ENCODE peak calls at places on chromosomes 3 and 15, in six cellular contexts. Q, R, S, U, G and D are unnamed samples.

GRCh38 chr15:74783072-74783807 is 1.4 kb downstream of the CSK start:
- DNase-seq in Q (no peak), S (no peak), U (peak), G (no peak), R (no peak), D (no peak)

GRCh38 chr3:149170672-149171071 is 41.2 kb downstream of the HPS3 start:
- DNase-seq in Q (no peak), R (no peak), S (no peak), U (no peak), G (no peak), D (no peak)

GRCh38 chr3:87867001-87867400 is 191.8 kb downstream of the CGGBP1 start:
- DNase-seq in G (no peak), R (no peak), S (peak), U (no peak), Q (no peak), D (no peak)

GRCh38 chr3:14266361-14266760 is 87.7 kb downstream of the LSM3 start:
- DNase-seq in S (peak), Q (no peak), G (no peak), U (no peak), R (no peak), D (no peak)

GRCh38 chr3:42507751-42508335 is 5.4 kb downstream of the VIPR1 start:
- DNase-seq in S (no peak), G (no peak), R (no peak), Q (no peak), U (no peak), D (no peak)

GRCh38 chr3:77381426-77381825 is 341.5 kb downstream of the ROBO2 start:
- DNase-seq in G (no peak), R (no peak), S (no peak), Q (no peak), U (no peak), D (no peak)

GRCh38 chr3:173065543-173065970 is 75.5 kb downstream of the SPATA16 start:
- DNase-seq in Q (no peak), R (no peak), U (peak), G (no peak), S (peak), D (no peak)

GRCh38 chr3:31241533-31241932 is 291.2 kb upstream of the STT3B start:
- DNase-seq in U (no peak), Q (no peak), G (no peak), R (no peak), S (no peak), D (no peak)

GRCh38 chr3:134898315-134898714 is 103.3 kb downstream of the EPHB1 start:
- DNase-seq in U (no peak), S (no peak), Q (no peak), R (no peak), G (no peak), D (no peak)

GRCh38 chr15:34358367-34358766 is 8.6 kb downstream of the LPCAT4 start:
- DNase-seq in G (no peak), S (no peak), U (no peak), Q (no peak), R (no peak), D (no peak)

GRCh38 chr15:74788716-74789151 is 6.9 kb downstream of the CSK start:
- DNase-seq in Q (no peak), G (no peak), S (no peak), U (peak), R (no peak), D (no peak)

GRCh38 chr15:74134387-74135027 is 4.1 kb downstream of the ISLR2 start:
- DNase-seq in U (no peak), Q (no peak), R (no peak), G (no peak), S (peak), D (no peak)

GRCh38 chr15:62020576-62021160 is 39.6 kb downstream of the VPS13C start:
- DNase-seq in Q (no peak), U (no peak), R (no peak), S (no peak), G (no peak), D (no peak)

GRCh38 chr3:194014756-194015155 is 121.2 kb upstream of the HES1 start:
- DNase-seq in Q (no peak), S (peak), R (no peak), U (no peak), G (no peak), D (no peak)

GRCh38 chr15:84982301-84982920 is 755 bp downstream of the PDE8A start:
- DNase-seq in S (no peak), Q (no peak), G (peak), R (no peak), U (peak), D (no peak)

GRCh38 chr15:88623061-88623460 is 1.9 kb downstream of the AEN start:
- DNase-seq in U (peak), Q (peak), R (peak), G (no peak), S (peak), D (no peak)

GRCh38 chr3:133891662-133892389 is 3.9 kb downstream of the RAB6B start:
- DNase-seq in Q (no peak), S (no peak), U (no peak), G (no peak), R (no peak), D (no peak)

GRCh38 chr3:54188176-54188791 is 65.9 kb downstream of the CACNA2D3 start:
- DNase-seq in Q (peak), U (peak), S (peak), R (peak), G (no peak), D (no peak)

GRCh38 chr15:58433597-58434333 is 2.0 kb downstream of the LIPC start:
- DNase-seq in R (no peak), S (peak), Q (no peak), U (no peak), G (no peak), D (no peak)

GRCh38 chr3:120743556-120744195 is 1.1 kb downstream of the GTF2E1 start:
- DNase-seq in U (no peak), S (peak), R (no peak), G (no peak), Q (no peak), D (no peak)

GRCh38 chr3:112884678-112885290 is 38.1 kb upstream of the CD200R1L start:
- DNase-seq in R (no peak), U (peak), Q (no peak), S (no peak), G (no peak), D (no peak)

GRCh38 chr3:186461141-186461540 is 83.0 kb downstream of the CRYGS start:
- DNase-seq in R (peak), S (peak), G (no peak), U (no peak), Q (peak), D (no peak)

GRCh38 chr3:194485471-194485875 is 1.3 kb downstream of the ATP13A3 start:
- DNase-seq in U (no peak), Q (no peak), R (no peak), G (no peak), S (peak), D (no peak)

GRCh38 chr3:16723994-16724393 is 118.8 kb upstream of the DAZL start:
- DNase-seq in Q (no peak), G (no peak), U (peak), R (no peak), S (peak), D (no peak)

GRCh38 chr15:36885709-36886108 is 214.6 kb downstream of the MEIS2 start:
- DNase-seq in R (no peak), U (no peak), G (no peak), S (no peak), Q (no peak), D (no peak)

GRCh38 chr3:153130312-153130977 is 31.6 kb upstream of the RAP2B start:
- DNase-seq in R (peak), U (peak), G (no peak), S (peak), Q (no peak), D (no peak)

GRCh38 chr3:141076821-141077571 is 25.8 kb downstream of the SPSB4 start:
- DNase-seq in Q (no peak), U (no peak), S (peak), G (peak), R (no peak), D (no peak)

GRCh38 chr3:31106204-31106603 is 211.7 kb upstream of the GADL1 start:
- DNase-seq in S (peak), G (peak), U (no peak), Q (peak), R (no peak), D (peak)

GRCh38 chr3:48662753-48663488 is at the start of gene CELSR3:
- DNase-seq in U (peak), G (peak), Q (peak), S (peak), R (peak), D (peak)

GRCh38 chr3:24360946-24361345 is 133.7 kb downstream of the THRB start:
- DNase-seq in R (no peak), U (no peak), S (peak), G (no peak), Q (no peak), D (no peak)

GRCh38 chr15:41559489-41560177 is 621 bp downstream of the TYRO3 start:
- DNase-seq in R (no peak), Q (no peak), U (no peak), S (no peak), G (no peak), D (no peak)

GRCh38 chr3:154122912-154123559 is 1.8 kb downstream of the ARHGEF26 start:
- DNase-seq in G (no peak), Q (no peak), R (no peak), S (no peak), U (no peak), D (no peak)

GRCh38 chr15:94258246-94258645 is 26.9 kb downstream of the MCTP2 start:
- DNase-seq in Q (no peak), U (peak), G (no peak), R (no peak), S (no peak), D (no peak)

GRCh38 chr3:11907667-11908660 is 61.3 kb upstream of the TAMM41 start:
- DNase-seq in U (no peak), S (peak), R (no peak), Q (no peak), G (no peak), D (no peak)

GRCh38 chr3:32500880-32501784 is 1.5 kb downstream of the CMTM6 start:
- DNase-seq in S (no peak), G (no peak), U (peak), Q (no peak), R (no peak), D (no peak)

GRCh38 chr3:39260957-39261356 is 18.9 kb downstream of the CX3CR1 start:
- DNase-seq in S (peak), R (peak), G (peak), U (peak), Q (peak), D (peak)

GRCh38 chr3:114213669-114214541 is 23.5 kb downstream of the ZNF80 start:
- DNase-seq in Q (no peak), G (peak), U (peak), S (peak), R (peak), D (no peak)

GRCh38 chr15:100060276-100060926 is 281.4 kb downstream of the ADAMTS17 start:
- DNase-seq in S (peak), R (peak), G (no peak), Q (no peak), U (no peak), D (peak)

GRCh38 chr3:143283432-143284128 is 164.0 kb downstream of the CHST2 start:
- DNase-seq in S (no peak), U (no peak), G (no peak), Q (no peak), R (no peak), D (no peak)

GRCh38 chr15:67820147-67820991 is 4.9 kb upstream of the SKOR1 start:
- DNase-seq in G (no peak), Q (no peak), R (no peak), S (no peak), U (no peak), D (no peak)
- H3K4me3 ChIP-seq in G (no peak), Q (no peak), R (no peak), S (no peak), U (no peak), D (no peak)

GRCh38 chr3:36814776-36815175 is 50.4 kb upstream of the DCLK3 start:
- DNase-seq in G (no peak), Q (no peak), R (no peak), S (no peak), U (no peak), D (no peak)
- TF ChIP-seq CTCF in G (no peak), Q (no peak), R (peak), S (no peak), U (peak), D (no peak)

DNA sequence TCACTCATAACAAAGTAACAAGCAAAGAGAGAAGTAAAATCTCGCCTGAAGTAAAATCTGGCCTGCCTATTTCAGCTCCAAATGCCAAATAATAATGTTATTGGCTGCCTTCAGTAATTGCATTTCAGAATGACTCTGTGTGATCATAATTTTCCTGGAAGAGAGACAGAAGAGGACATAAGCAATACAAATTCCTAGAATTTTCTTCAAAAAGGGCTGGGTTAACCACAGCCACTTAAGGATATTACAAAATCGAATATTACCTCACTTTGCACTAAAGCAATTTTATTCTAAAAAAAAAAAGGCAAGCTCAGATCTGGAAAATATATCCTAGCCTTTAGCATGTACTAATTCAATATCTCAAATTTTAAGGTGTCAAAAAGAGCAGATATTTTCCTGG is 116.4 kb downstream of the STAC start:
- DNase-seq in Q (no peak), R (no peak), S (peak), G (no peak), U (no peak), D (no peak)
- H3K4me3 ChIP-seq in Q (no peak), R (no peak), S (no peak), G (no peak), U (no peak), D (no peak)

GRCh38 chr3:37985637-37986320 is 4.8 kb upstream of the VILL start:
- DNase-seq in U (no peak), R (no peak), Q (no peak), S (peak), G (no peak), D (peak)
- TF ChIP-seq CTCF in U (no peak), R (no peak), Q (no peak), S (no peak), G (no peak), D (no peak)

GRCh38 chr15:70505411-70505919 is 257.9 kb downstream of the UACA start:
- DNase-seq in Q (peak), S (peak), U (peak), R (peak), G (no peak), D (no peak)

GRCh38 chr15:70503073-70503745 is 260.1 kb downstream of the UACA start:
- DNase-seq in S (no peak), R (no peak), Q (no peak), G (no peak), U (peak), D (no peak)

GRCh38 chr15:70504988-70505387 is 258.4 kb downstream of the UACA start:
- DNase-seq in S (no peak), R (no peak), Q (no peak), G (no peak), U (no peak), D (no peak)

GRCh38 chr15:70503798-70504304 is 259.5 kb downstream of the UACA start:
- DNase-seq in S (no peak), Q (no peak), U (no peak), R (no peak), G (no peak), D (no peak)

DNA sequence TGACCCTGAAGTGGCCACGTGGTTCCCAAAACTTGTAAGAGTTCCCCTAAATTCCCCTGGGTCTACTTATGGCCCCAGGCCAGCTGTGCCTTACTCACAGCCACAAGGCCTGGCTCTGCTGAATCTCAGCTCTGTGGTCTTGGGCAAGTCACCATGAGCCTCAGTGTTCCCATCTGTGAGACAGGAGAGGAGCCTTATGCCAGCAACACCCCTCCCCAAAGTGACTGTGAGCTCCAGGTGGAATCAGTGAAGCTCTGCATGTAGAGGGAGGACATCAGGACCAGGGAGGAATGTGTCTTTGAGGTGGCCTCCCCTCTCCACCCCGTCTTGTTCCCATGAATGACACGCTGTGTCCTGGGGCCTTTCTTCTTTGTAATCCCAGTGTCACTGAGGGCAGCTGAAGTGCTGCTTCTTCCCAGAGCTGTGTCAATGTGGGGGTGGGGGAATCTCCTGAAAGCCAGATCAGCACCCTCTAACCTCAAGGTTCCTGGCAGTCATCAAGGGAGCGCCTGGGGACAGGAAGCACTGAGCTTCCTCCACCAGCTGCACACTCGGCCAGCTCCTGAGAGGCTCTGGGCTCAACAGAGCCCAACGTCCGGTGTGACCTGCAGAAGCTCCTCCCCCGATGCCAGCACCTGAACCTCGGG is 258.9 kb downstream of the UACA start:
- DNase-seq in R (no peak), U (peak), G (peak), Q (no peak), S (peak), D (peak)
- H3K4me3 ChIP-seq in R (no peak), U (peak), G (no peak), Q (no peak), S (no peak), D (no peak)

GRCh38 chr3:44914936-44915335 is 40.5 kb downstream of the TGM4 start:
- DNase-seq in S (no peak), R (no peak), G (no peak), Q (no peak), U (no peak), D (no peak)
- TF ChIP-seq CTCF in S (peak), R (peak), G (no peak), Q (peak), U (no peak), D (no peak)

GRCh38 chr15:98018761-98019351 is 58.4 kb downstream of the ARRDC4 start:
- DNase-seq in S (no peak), G (no peak), R (no peak), Q (no peak), U (no peak), D (no peak)
- H3K4me3 ChIP-seq in S (no peak), G (no peak), R (no peak), Q (no peak), U (no peak), D (no peak)

GRCh38 chr3:156532730-156533129 is 22.2 kb downstream of the SSR3 start:
- DNase-seq in Q (no peak), S (no peak), G (no peak), U (no peak), R (no peak), D (no peak)

GRCh38 chr3:156527060-156527459 is 27.9 kb downstream of the SSR3 start:
- DNase-seq in R (no peak), Q (no peak), U (no peak), G (no peak), S (no peak), D (no peak)

GRCh38 chr3:156535162-156535627 is 19.7 kb downstream of the SSR3 start:
- DNase-seq in Q (no peak), G (peak), R (peak), S (peak), U (peak), D (no peak)

GRCh38 chr3:156533205-156533604 is 21.7 kb downstream of the SSR3 start:
- DNase-seq in S (peak), Q (no peak), G (no peak), U (no peak), R (no peak), D (no peak)

DNA sequence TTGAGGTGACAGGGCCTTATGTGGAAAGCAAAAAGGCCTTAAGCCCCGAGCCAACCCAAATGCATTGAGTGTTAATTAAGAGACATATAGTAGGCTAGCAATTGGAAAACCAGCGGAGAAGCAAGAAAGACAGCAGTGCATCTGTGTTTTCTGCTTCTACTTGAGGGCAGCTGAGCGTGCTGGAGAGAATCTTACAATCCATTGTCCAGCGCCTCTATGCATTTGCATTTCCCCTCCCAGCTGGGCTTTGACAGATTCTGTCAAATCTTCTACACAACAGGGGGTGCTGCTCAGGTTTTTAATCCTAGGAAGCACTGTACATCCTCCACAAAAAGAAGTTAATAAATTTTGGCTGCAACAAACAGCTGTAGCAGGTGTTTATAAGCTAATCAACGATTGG is 23.9 kb downstream of the SSR3 start:
- DNase-seq in R (no peak), Q (no peak), G (no peak), U (no peak), S (no peak), D (no peak)
- TF ChIP-seq CTCF in R (no peak), Q (no peak), G (no peak), U (no peak), S (no peak), D (no peak)

GRCh38 chr3:132136334-132136716 is 101.5 kb upstream of the CPNE4 start:
- DNase-seq in R (no peak), U (no peak), S (no peak), G (no peak), Q (no peak), D (no peak)
- H3K4me3 ChIP-seq in R (no peak), U (no peak), S (no peak), G (no peak), Q (peak), D (no peak)